ENCODE peak calls at places on chromosomes 1 and 21, in four cellular contexts. E, L, V and U are unnamed samples.

GRCh38 chr21:45973475-45974072 is 8.0 kb upstream of the COL6A1 start:
- DNase-seq in E (peak; percentile 82), L (no peak), V (peak; percentile 47), U (no peak)

GRCh38 chr1:77370588-77371306 is 88.9 kb downstream of the AK5 start:
- DNase-seq in E (peak; percentile 97), L (no peak), V (no peak), U (no peak)

GRCh38 chr21:44932366-44933181 is 7.3 kb upstream of the SLX9 start:
- DNase-seq in E (no peak), L (no peak), V (no peak), U (no peak)

GRCh38 chr21:45424854-45425795 is 20.2 kb downstream of the COL18A1 start:
- DNase-seq in E (no peak), L (no peak), V (no peak), U (no peak)

GRCh38 chr1:241990040-241990439 is 8.9 kb downstream of the MAP1LC3C start:
- DNase-seq in E (peak; percentile 96), L (peak; percentile 49), V (peak; percentile 85), U (no peak)

GRCh38 chr1:170676628-170677027 is 12.7 kb downstream of the PRRX1 start:
- DNase-seq in E (peak; percentile 71), L (no peak), V (no peak), U (no peak)

GRCh38 chr1:160359559-160360226 is 7.2 kb upstream of the NHLH1 start:
- DNase-seq in E (peak; percentile 33), L (no peak), V (no peak), U (no peak)

GRCh38 chr1:203151362-203152157 is 24.0 kb downstream of the ADORA1 start:
- DNase-seq in E (no peak), L (no peak), V (no peak), U (no peak)

GRCh38 chr1:179926494-179927205 is 28.0 kb upstream of the CEP350 start:
- DNase-seq in E (peak; percentile 69), L (no peak), V (peak; percentile 89), U (no peak)

GRCh38 chr21:25506887-25507286 is 100.4 kb downstream of the MRPL39 start:
- DNase-seq in E (peak; percentile 63), L (no peak), V (no peak), U (no peak)

GRCh38 chr1:28176492-28177470 is at the start of gene PTAFR:
- DNase-seq in E (no peak), L (no peak), V (no peak), U (no peak)

GRCh38 chr1:162822391-162823200 is 32.1 kb downstream of the HSD17B7 start:
- DNase-seq in E (peak; percentile 13), L (peak; percentile 33), V (no peak), U (no peak)

GRCh38 chr21:45992311-45993209 is 11.0 kb downstream of the COL6A1 start:
- DNase-seq in E (no peak), L (no peak), V (no peak), U (no peak)

GRCh38 chr1:230542054-230542453 is 100.2 kb upstream of the COG2 start:
- DNase-seq in E (peak; percentile 85), L (no peak), V (no peak), U (no peak)

GRCh38 chr21:26881504-26882228 is 36.5 kb upstream of the ADAMTS1 start:
- DNase-seq in E (peak; percentile 13), L (no peak), V (peak; percentile 17), U (no peak)

GRCh38 chr1:178944729-178945128 is 73.9 kb upstream of the ANGPTL1 start:
- DNase-seq in E (no peak), L (no peak), V (no peak), U (no peak)

GRCh38 chr1:235709018-235709417 is 59.4 kb upstream of the GNG4 start:
- DNase-seq in E (no peak), L (no peak), V (no peak), U (no peak)

GRCh38 chr1:27689423-27690173 is 17.6 kb upstream of the IFI6 start:
- DNase-seq in E (peak; percentile 85), L (no peak), V (peak; percentile 46), U (no peak)

GRCh38 chr1:87897486-87897885 is 568.8 kb downstream of the LMO4 start:
- DNase-seq in E (no peak), L (no peak), V (peak; percentile 30), U (no peak)

GRCh38 chr1:191760016-191760415 is 398.2 kb upstream of the RGS18 start:
- DNase-seq in E (no peak), L (no peak), V (no peak), U (no peak)

GRCh38 chr1:93061895-93062792 is 16.9 kb upstream of the MTF2 start:
- DNase-seq in E (peak; percentile 33), L (no peak), V (peak; percentile 30), U (no peak)

GRCh38 chr1:84763912-84764675 is 73.8 kb upstream of the SSX2IP start:
- DNase-seq in E (no peak), L (no peak), V (peak; percentile 84), U (no peak)

DNA sequence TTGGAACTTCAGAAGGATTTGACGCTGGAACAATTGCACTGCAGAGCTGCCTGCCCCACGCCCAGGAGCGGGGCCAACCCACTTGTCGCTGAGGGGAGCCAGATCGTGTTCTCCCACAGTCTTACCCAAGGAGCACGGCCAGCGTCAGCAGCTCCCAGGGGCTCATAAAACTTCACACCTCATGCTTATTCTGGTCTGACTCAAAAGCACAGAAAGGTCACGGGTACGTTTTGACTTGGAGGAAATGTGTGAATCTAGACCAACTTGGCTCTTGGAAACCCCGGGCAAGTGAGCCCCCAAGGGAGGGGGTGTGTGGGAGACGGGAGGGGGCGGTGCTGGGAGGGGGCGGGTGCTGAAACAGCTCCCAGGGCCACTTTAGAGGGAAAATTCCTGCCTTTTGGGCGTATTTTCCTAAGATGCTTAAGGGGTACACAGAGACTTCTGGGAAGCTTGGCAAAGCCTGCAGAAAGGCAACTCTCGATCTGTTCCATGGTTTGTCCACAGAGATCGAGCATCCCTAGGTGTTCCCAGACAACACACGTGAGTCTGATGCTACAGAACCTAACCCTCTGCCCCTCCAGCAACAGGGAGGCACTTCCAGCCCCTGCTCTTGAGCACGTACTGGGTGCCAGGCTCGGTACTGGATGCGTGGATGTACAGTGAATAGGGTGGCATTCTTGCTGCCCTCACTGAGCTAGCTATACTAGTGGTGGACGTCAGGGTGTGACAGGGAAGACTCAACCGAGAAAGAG is 98.9 kb downstream of the DHRS3 start:
- DNase-seq in E (peak; percentile 53), L (peak; percentile 62), V (no peak), U (no peak)
- H3K27ac ChIP-seq in E (no peak overlapping the region), L (peak overlapping the region; percentile 4), V (no peak overlapping the region), U (peak overlapping the region; percentile 26)

DNA sequence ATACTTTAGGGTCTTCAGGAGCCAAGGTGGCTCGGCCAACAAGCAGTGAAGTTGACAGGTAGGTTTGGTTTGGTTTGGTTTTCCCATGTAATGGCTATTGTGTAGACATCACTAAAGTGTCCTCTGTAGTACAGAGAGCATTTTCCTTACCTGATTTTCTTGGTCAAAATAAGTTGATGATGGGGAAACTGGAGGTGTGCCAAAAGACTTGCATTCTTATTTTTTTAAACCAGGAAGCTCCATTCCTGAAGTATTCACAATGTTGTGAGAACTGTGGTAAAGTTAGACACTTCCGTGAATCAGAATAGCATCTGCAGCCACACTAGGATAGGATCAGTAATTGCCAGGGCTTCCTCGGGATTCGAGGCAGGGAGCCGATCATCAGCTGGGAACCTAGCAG is 2.9 kb downstream of the ZBTB37 start:
- DNase-seq in E (no peak), L (no peak), V (no peak), U (no peak)
- H3K27ac ChIP-seq in E (no peak overlapping the region), L (no peak overlapping the region), V (no peak overlapping the region), U (no peak overlapping the region)

DNA sequence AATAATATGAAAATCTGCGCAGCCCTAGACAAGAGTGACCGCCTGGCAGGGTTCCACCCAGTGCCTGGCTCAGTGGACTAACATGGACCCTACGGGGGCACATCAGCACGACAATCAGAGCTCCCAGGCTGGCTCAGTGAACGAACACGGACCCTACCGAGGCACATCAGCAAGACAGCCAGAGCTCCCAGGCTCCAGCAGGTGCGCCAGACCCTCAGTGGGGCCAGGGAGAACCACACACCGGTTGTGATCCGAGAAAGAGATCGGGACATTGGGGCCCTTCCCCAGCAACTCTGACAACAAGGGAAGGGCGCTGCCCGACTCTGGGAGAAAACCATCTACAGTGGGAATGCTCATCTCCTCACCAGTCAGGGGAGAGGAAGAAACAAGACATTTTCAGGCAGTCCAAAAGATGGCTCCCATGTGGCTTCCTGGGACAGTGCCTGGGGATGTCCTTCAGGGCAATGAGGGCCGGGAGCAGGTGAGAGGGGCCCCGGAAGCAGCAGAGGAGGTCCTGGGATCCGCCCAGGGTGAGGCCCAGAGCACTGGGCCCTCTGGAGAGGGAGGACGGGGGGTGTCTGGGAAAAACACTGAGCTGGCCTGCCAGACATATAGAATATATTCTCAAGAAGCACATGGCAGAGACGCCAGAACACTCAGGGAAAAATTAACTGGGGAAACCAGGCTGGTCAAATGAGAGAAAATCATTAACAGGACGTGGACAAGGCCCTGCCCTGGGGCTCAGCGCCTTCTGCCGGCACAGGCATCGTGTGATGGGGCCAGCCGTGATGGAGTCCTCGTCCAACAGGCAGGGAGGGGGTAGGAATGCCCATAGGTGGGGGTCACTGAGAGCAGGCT is 4.8 kb downstream of the ARHGEF16 start:
- DNase-seq in E (no peak), L (no peak), V (no peak), U (no peak)
- H3K27ac ChIP-seq in E (no peak overlapping the region), L (peak overlapping the region; percentile 47), V (peak overlapping the region; percentile 28), U (no peak overlapping the region)

DNA sequence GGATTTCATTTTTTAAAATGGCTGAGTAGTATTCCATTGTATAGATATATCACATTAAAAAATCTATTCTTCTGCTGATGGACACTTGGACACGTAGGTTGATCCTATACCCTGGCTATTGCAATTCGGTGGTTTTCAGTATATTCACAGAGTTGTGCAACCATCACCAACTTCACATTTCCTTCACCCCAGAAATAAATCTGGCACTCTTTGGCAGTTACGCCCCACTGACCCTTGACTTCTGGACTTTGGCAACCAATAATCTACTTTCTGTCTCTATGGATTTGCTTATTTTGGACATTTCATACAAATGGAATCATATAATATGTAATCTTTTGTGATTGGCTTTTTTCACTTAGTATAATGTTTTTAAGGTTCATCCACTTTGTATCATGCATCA is 35.9 kb downstream of the MAP3K7CL start:
- DNase-seq in E (no peak), L (no peak), V (no peak), U (no peak)
- H3K27ac ChIP-seq in E (no peak overlapping the region), L (no peak overlapping the region), V (no peak overlapping the region), U (no peak overlapping the region)

GRCh38 chr1:3015744-3016143 is 5.5 kb upstream of the ACTRT2 start:
- DNase-seq in E (no peak), L (no peak), V (no peak), U (no peak)

GRCh38 chr1:3014041-3014440 is 7.2 kb upstream of the ACTRT2 start:
- DNase-seq in E (no peak), L (no peak), V (no peak), U (no peak)

GRCh38 chr1:3014443-3015268 is 6.6 kb upstream of the ACTRT2 start:
- DNase-seq in E (no peak), L (no peak), V (no peak), U (no peak)

GRCh38 chr1:3016641-3017439 is 4.4 kb upstream of the ACTRT2 start:
- DNase-seq in E (no peak), L (no peak), V (no peak), U (no peak)

GRCh38 chr1:3015269-3015635 is 6.0 kb upstream of the ACTRT2 start:
- DNase-seq in E (no peak), L (no peak), V (no peak), U (no peak)
- H3K27ac ChIP-seq in E (no peak overlapping the region), L (no peak overlapping the region), V (no peak overlapping the region), U (no peak overlapping the region)

GRCh38 chr21:31132574-31133242 is 94.4 kb upstream of the KRTAP19-8 start:
- DNase-seq in E (peak; percentile 36), L (no peak), V (no peak), U (no peak)
- H3K27ac ChIP-seq in E (no peak overlapping the region), L (no peak overlapping the region), V (no peak overlapping the region), U (peak overlapping the region; percentile 1)

GRCh38 chr1:2209400-2210083 is 15.0 kb upstream of the FAAP20 start:
- DNase-seq in E (no peak), L (no peak), V (no peak), U (no peak)
- H3K27ac ChIP-seq in E (no peak overlapping the region), L (no peak overlapping the region), V (no peak overlapping the region), U (no peak overlapping the region)